ENCODE peak calls at places on chromosomes 1 and 21, in seven cellular contexts. One of them, this sample, is unnamed.

GRCh38 chr1:225462714-225463574 is 35.1 kb upstream of the LBR start:
- DNase-seq in tibial nerve: no peak
- DNase-seq in stomach: no peak
- DNase-seq in transverse colon: no peak
- DNase-seq in K562: no peak
- DNase-seq in SK-N-SH: peak; percentile 66
- DNase-seq in A549: no peak
- DNase-seq in this sample: no peak

GRCh38 chr1:121595089-121595488 is 410.3 kb downstream of the SRGAP2C start:
- DNase-seq in A549: no peak
- DNase-seq in SK-N-SH: no peak
- DNase-seq in stomach: no peak
- DNase-seq in K562: peak; percentile 52
- DNase-seq in tibial nerve: no peak
- DNase-seq in transverse colon: no peak
- DNase-seq in this sample: no peak

GRCh38 chr1:151621351-151621750 is 9.5 kb downstream of the SNX27 start:
- DNase-seq in K562: no peak
- DNase-seq in transverse colon: no peak
- DNase-seq in A549: no peak
- DNase-seq in SK-N-SH: no peak
- DNase-seq in stomach: no peak
- DNase-seq in tibial nerve: no peak
- DNase-seq in this sample: no peak

GRCh38 chr1:230691615-230692014 is 22.3 kb downstream of the AGT start:
- DNase-seq in stomach: no peak
- DNase-seq in K562: no peak
- DNase-seq in tibial nerve: no peak
- DNase-seq in A549: no peak
- DNase-seq in SK-N-SH: no peak
- DNase-seq in transverse colon: no peak
- DNase-seq in this sample: no peak

GRCh38 chr21:17988038-17988437 is 168.9 kb upstream of the C21orf91 start:
- DNase-seq in K562: no peak
- DNase-seq in stomach: no peak
- DNase-seq in A549: no peak
- DNase-seq in transverse colon: no peak
- DNase-seq in SK-N-SH: no peak
- DNase-seq in tibial nerve: no peak
- DNase-seq in this sample: no peak

GRCh38 chr1:7856345-7856744 is 3.5 kb upstream of the UTS2 start:
- DNase-seq in tibial nerve: no peak
- DNase-seq in stomach: no peak
- DNase-seq in SK-N-SH: no peak
- DNase-seq in A549: no peak
- DNase-seq in transverse colon: no peak
- DNase-seq in K562: peak; percentile 53
- DNase-seq in this sample: no peak

GRCh38 chr1:16053781-16054502 is 10.4 kb downstream of the CLCNKB start:
- DNase-seq in SK-N-SH: no peak
- DNase-seq in transverse colon: no peak
- DNase-seq in stomach: no peak
- DNase-seq in K562: peak; percentile 89
- DNase-seq in tibial nerve: no peak
- DNase-seq in A549: no peak
- DNase-seq in this sample: no peak

GRCh38 chr1:118991448-118991847 is 3.3 kb upstream of the TBX15 start:
- DNase-seq in transverse colon: no peak
- DNase-seq in K562: no peak
- DNase-seq in stomach: no peak
- DNase-seq in A549: no peak
- DNase-seq in SK-N-SH: no peak
- DNase-seq in tibial nerve: no peak
- DNase-seq in this sample: no peak

GRCh38 chr1:214850432-214851010 is 232.0 kb upstream of the KCNK2 start:
- DNase-seq in A549: no peak
- DNase-seq in stomach: no peak
- DNase-seq in K562: no peak
- DNase-seq in SK-N-SH: no peak
- DNase-seq in transverse colon: no peak
- DNase-seq in tibial nerve: no peak
- DNase-seq in this sample: no peak

GRCh38 chr1:54347955-54348699 is 58.1 kb downstream of the SSBP3 start:
- DNase-seq in K562: no peak
- DNase-seq in A549: no peak
- DNase-seq in transverse colon: peak; percentile 77
- DNase-seq in tibial nerve: no peak
- DNase-seq in SK-N-SH: no peak
- DNase-seq in stomach: peak; percentile 91
- DNase-seq in this sample: no peak

GRCh38 chr1:115890618-115891017 is 49.7 kb upstream of the NHLH2 start:
- DNase-seq in A549: no peak
- DNase-seq in SK-N-SH: no peak
- DNase-seq in K562: no peak
- DNase-seq in stomach: no peak
- DNase-seq in tibial nerve: no peak
- DNase-seq in transverse colon: no peak
- DNase-seq in this sample: no peak

GRCh38 chr1:106787511-106787910 is 269.0 kb upstream of the PRMT6 start:
- DNase-seq in stomach: no peak
- DNase-seq in K562: no peak
- DNase-seq in transverse colon: no peak
- DNase-seq in SK-N-SH: peak; percentile 3
- DNase-seq in tibial nerve: no peak
- DNase-seq in A549: no peak
- DNase-seq in this sample: no peak

GRCh38 chr1:116853680-116854191 is 56.0 kb upstream of the PTGFRN start:
- DNase-seq in SK-N-SH: peak; percentile 28
- DNase-seq in K562: peak; percentile 30
- DNase-seq in tibial nerve: no peak
- DNase-seq in transverse colon: peak; percentile 49
- DNase-seq in stomach: peak; percentile 35
- DNase-seq in A549: peak; percentile 69
- DNase-seq in this sample: no peak

GRCh38 chr1:84253891-84254290 is 47.6 kb upstream of the SAMD13 start:
- DNase-seq in transverse colon: peak; percentile 63
- DNase-seq in stomach: peak; percentile 41
- DNase-seq in tibial nerve: no peak
- DNase-seq in SK-N-SH: no peak
- DNase-seq in K562: no peak
- DNase-seq in A549: peak; percentile 65
- DNase-seq in this sample: no peak

GRCh38 chr21:45417256-45417950 is 12.4 kb downstream of the COL18A1 start:
- DNase-seq in tibial nerve: no peak
- DNase-seq in transverse colon: no peak
- DNase-seq in A549: no peak
- DNase-seq in SK-N-SH: no peak
- DNase-seq in K562: no peak
- DNase-seq in stomach: no peak
- DNase-seq in this sample: peak; percentile 38

GRCh38 chr1:244224487-244225430 is 173.7 kb downstream of the ZBTB18 start:
- DNase-seq in SK-N-SH: no peak
- DNase-seq in transverse colon: peak; percentile 20
- DNase-seq in K562: no peak
- DNase-seq in A549: no peak
- DNase-seq in tibial nerve: peak; percentile 73
- DNase-seq in stomach: peak; percentile 38
- DNase-seq in this sample: no peak

GRCh38 chr21:21232320-21232719 is 234.1 kb downstream of the NCAM2 start:
- DNase-seq in A549: no peak
- DNase-seq in K562: no peak
- DNase-seq in SK-N-SH: peak; percentile 10
- DNase-seq in transverse colon: peak; percentile 7
- DNase-seq in tibial nerve: no peak
- DNase-seq in stomach: no peak
- DNase-seq in this sample: no peak

GRCh38 chr1:200079576-200079975 is 52.1 kb downstream of the NR5A2 start:
- DNase-seq in SK-N-SH: no peak
- DNase-seq in stomach: no peak
- DNase-seq in transverse colon: no peak
- DNase-seq in tibial nerve: no peak
- DNase-seq in K562: no peak
- DNase-seq in A549: no peak
- DNase-seq in this sample: no peak

GRCh38 chr1:200073286-200073637 is 45.8 kb downstream of the NR5A2 start:
- DNase-seq in A549: no peak
- DNase-seq in K562: no peak
- DNase-seq in transverse colon: no peak
- DNase-seq in tibial nerve: no peak
- DNase-seq in SK-N-SH: no peak
- DNase-seq in stomach: no peak
- DNase-seq in this sample: no peak

GRCh38 chr1:200075522-200075921 is 48.0 kb downstream of the NR5A2 start:
- DNase-seq in K562: no peak
- DNase-seq in transverse colon: no peak
- DNase-seq in stomach: no peak
- DNase-seq in tibial nerve: no peak
- DNase-seq in SK-N-SH: no peak
- DNase-seq in A549: no peak
- DNase-seq in this sample: no peak

GRCh38 chr1:200072636-200073285 is 45.3 kb downstream of the NR5A2 start:
- DNase-seq in SK-N-SH: no peak
- DNase-seq in tibial nerve: no peak
- DNase-seq in transverse colon: no peak
- DNase-seq in A549: no peak
- DNase-seq in K562: no peak
- DNase-seq in stomach: no peak
- DNase-seq in this sample: no peak

GRCh38 chr1:200075938-200076546 is 48.5 kb downstream of the NR5A2 start:
- DNase-seq in transverse colon: no peak
- DNase-seq in tibial nerve: no peak
- DNase-seq in SK-N-SH: no peak
- DNase-seq in A549: peak; percentile 59
- DNase-seq in stomach: no peak
- DNase-seq in K562: no peak
- DNase-seq in this sample: no peak
- TF ChIP-seq EP300 in transverse colon: no peak
- TF ChIP-seq EP300 in tibial nerve: peak; percentile 78
- TF ChIP-seq EP300 in SK-N-SH: no peak
- TF ChIP-seq EP300 in A549: peak; percentile 39
- TF ChIP-seq EP300 in stomach: no peak
- TF ChIP-seq EP300 in K562: no peak
- TF ChIP-seq EP300 in this sample: no peak

GRCh38 chr1:1777510-1777909 is 760 bp downstream of the NADK start:
- DNase-seq in K562: peak; percentile 50
- DNase-seq in stomach: no peak
- DNase-seq in A549: no peak
- DNase-seq in transverse colon: no peak
- DNase-seq in SK-N-SH: peak; percentile 47
- DNase-seq in tibial nerve: peak; percentile 57
- DNase-seq in this sample: peak; percentile 67
- H3K4me1 ChIP-seq in K562: peaks cover 59% of the 10 kb centered on the region
- H3K4me1 ChIP-seq in stomach: peaks cover 80% of the 10 kb centered on the region
- H3K4me1 ChIP-seq in A549: peaks cover 33% of the 10 kb centered on the region
- H3K4me1 ChIP-seq in transverse colon: peaks cover 67% of the 10 kb centered on the region
- H3K4me1 ChIP-seq in SK-N-SH: peaks cover 4% of the 10 kb centered on the region
- H3K4me1 ChIP-seq in tibial nerve: no peaks in the 10 kb centered on the region
- H3K4me1 ChIP-seq in this sample: peaks cover 45% of the 10 kb centered on the region

GRCh38 chr1:177783052-177783451 is 186.8 kb downstream of the SEC16B start:
- DNase-seq in tibial nerve: no peak
- DNase-seq in K562: no peak
- DNase-seq in stomach: no peak
- DNase-seq in transverse colon: no peak
- DNase-seq in SK-N-SH: no peak
- DNase-seq in A549: no peak
- DNase-seq in this sample: no peak

GRCh38 chr1:177784394-177784793 is 185.5 kb downstream of the SEC16B start:
- DNase-seq in tibial nerve: no peak
- DNase-seq in stomach: no peak
- DNase-seq in SK-N-SH: no peak
- DNase-seq in K562: no peak
- DNase-seq in A549: no peak
- DNase-seq in transverse colon: no peak
- DNase-seq in this sample: no peak

GRCh38 chr1:177779325-177779965 is 190.4 kb downstream of the SEC16B start:
- DNase-seq in stomach: no peak
- DNase-seq in K562: no peak
- DNase-seq in tibial nerve: no peak
- DNase-seq in SK-N-SH: no peak
- DNase-seq in transverse colon: no peak
- DNase-seq in A549: no peak
- DNase-seq in this sample: no peak

DNA sequence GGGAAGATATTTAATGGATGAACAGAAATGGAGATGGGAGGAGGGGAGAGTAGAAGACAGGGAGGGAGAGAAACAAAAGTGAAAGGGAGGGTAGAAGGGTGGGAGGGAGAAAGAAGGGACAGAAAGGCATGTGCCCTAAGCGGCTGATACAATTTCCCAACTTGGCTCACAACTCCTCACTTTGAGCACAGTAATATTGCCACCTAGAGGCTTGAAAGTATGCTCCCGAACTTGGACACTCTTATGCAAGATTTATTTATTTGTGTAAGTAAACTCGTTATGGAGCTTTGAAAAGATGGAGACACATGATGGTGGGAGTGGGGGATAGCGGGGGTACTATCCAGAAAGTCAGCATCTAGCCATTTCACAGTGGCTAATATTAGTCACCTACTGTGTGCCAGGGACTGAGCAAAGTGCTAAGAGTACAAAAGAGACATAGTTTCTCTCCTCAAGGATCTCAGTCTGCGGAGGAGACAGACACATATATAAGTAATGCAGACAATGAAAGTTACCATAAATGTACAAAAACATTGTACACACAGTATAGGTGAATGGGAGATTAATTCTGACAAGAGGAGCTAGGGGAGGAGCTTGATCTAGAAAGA is 189.7 kb downstream of the SEC16B start:
- DNase-seq in transverse colon: no peak
- DNase-seq in stomach: no peak
- DNase-seq in tibial nerve: peak; percentile 30
- DNase-seq in A549: peak; percentile 24
- DNase-seq in K562: no peak
- DNase-seq in SK-N-SH: peak; percentile 40
- DNase-seq in this sample: no peak
- TF ChIP-seq CTCF in transverse colon: peak; percentile 40
- TF ChIP-seq CTCF in stomach: peak; percentile 41
- TF ChIP-seq CTCF in tibial nerve: peak; percentile 18
- TF ChIP-seq CTCF in A549: peak; percentile 58
- TF ChIP-seq CTCF in K562: no peak
- TF ChIP-seq CTCF in SK-N-SH: peak; percentile 42
- TF ChIP-seq CTCF in this sample: no peak

DNA sequence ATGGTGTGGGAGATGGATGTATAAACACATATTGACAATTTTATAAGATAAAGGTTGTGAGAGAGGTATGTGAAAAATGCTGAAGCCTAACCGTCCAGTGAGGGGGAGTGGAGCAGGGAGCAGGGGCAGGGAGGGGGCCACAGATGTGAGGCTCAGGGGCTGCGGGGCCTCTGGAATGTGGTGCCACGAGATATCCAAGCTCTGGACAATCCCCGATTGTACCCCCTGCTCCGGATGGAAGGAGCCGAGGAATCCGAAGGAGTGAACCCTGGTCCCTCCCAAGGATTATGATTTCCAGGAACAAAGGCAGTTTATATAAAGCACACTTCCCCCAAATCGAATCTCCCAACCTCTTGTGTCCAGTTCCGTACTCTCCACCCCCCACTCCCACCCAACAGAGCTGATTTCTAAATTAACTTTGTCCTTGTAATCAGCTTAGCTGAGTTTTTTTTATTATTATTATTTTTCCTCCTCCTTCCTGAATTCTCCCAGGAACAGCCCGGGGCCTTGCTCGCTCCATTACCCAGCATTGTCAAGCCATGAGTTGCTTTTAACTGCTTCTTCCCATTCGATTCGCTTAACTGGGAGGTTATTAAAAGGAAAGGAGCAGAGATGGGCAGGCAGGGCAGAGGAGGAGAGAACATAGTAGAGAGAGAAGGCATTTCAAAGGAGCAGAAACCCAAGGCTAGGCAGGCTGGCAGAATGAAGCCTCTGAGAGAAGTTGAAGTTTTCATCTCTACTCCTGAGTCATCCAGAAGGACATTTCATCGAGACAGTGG is 9.4 kb downstream of the KIRREL1 start:
- DNase-seq in stomach: no peak
- DNase-seq in A549: no peak
- DNase-seq in tibial nerve: no peak
- DNase-seq in K562: no peak
- DNase-seq in transverse colon: no peak
- DNase-seq in SK-N-SH: no peak
- DNase-seq in this sample: no peak
- TF ChIP-seq EP300 in stomach: no peak
- TF ChIP-seq EP300 in A549: no peak
- TF ChIP-seq EP300 in tibial nerve: no peak
- TF ChIP-seq EP300 in K562: no peak
- TF ChIP-seq EP300 in transverse colon: no peak
- TF ChIP-seq EP300 in SK-N-SH: no peak
- TF ChIP-seq EP300 in this sample: no peak

This sample was measured in ovary.